ENCODE peak calls at places on chromosomes 1 and 21, in seven cellular contexts. J, K, O, R, L, F and M are unnamed samples.

GRCh38 chr1:230825804-230826160 is 42.5 kb downstream of the C1orf198 start:
- DNase-seq in J (no peak), K (no peak), L (no peak), F (no peak), R (no peak), O (no peak), M (no peak)

GRCh38 chr21:40936151-40936550 is 89.2 kb upstream of the DSCAM start:
- DNase-seq in L (no peak), F (no peak), R (no peak), J (no peak), K (no peak), O (no peak), M (no peak)

GRCh38 chr1:178510155-178510554 is 2.8 kb upstream of the TEX35 start:
- DNase-seq in F (no peak), R (no peak), J (no peak), K (no peak), O (no peak), L (peak), M (no peak)

GRCh38 chr1:21680918-21681317 is 11.8 kb upstream of the RAP1GAP start:
- DNase-seq in F (no peak), K (no peak), O (no peak), J (peak), R (no peak), L (no peak), M (no peak)

GRCh38 chr1:44642925-44643324 is 31.4 kb downstream of the TMEM53 start:
- DNase-seq in K (no peak), J (no peak), L (no peak), F (no peak), R (no peak), O (no peak), M (no peak)

GRCh38 chr1:85339089-85339488 is 62.7 kb upstream of the BCL10 start:
- DNase-seq in K (no peak), O (no peak), J (peak), F (no peak), L (no peak), R (no peak), M (no peak)

GRCh38 chr1:54968581-54968980 is 11.8 kb upstream of the TMEM61 start:
- DNase-seq in O (no peak), R (no peak), K (peak), J (no peak), L (no peak), F (no peak), M (no peak)

GRCh38 chr1:161382214-161383019 is 14.7 kb upstream of the CFAP126 start:
- DNase-seq in R (no peak), O (peak), J (peak), L (no peak), K (no peak), F (peak), M (no peak)

GRCh38 chr1:102089791-102090190 is 93.1 kb upstream of the OLFM3 start:
- DNase-seq in R (no peak), O (no peak), K (no peak), F (no peak), L (no peak), J (no peak), M (no peak)

GRCh38 chr1:101253976-101254660 is 17.3 kb downstream of the S1PR1 start:
- DNase-seq in O (peak), J (peak), R (no peak), K (no peak), F (peak), L (no peak), M (no peak)

GRCh38 chr21:36700295-36700960 is 1.5 kb downstream of the SIM2 start:
- DNase-seq in R (no peak), K (no peak), F (no peak), L (no peak), J (no peak), O (no peak), M (no peak)